ENCODE peak calls at places on chromosomes 6 and 20, in nine cellular contexts. M is prostate gland; U is CD8-positive, alpha-beta T cell; N is SK-N-SH; C is trophoblast cell; T is adipocyte; A is lower lobe of right lung; W is stomach; J is thoracic aorta. K is an unnamed sample. For H3K9me3, the result is how much of the 10 kb centered on the place peaks cover.

GRCh38 chr20:39851459-39851858 is 837.6 kb downstream of the MAFB start:
- DNase-seq in U (no peak), M (no peak), J (no peak), A (no peak), N (no peak), T (no peak), W (no peak), C (peak), K (peak)

GRCh38 chr20:4820833-4821518 is 99.3 kb downstream of the PRND start:
- DNase-seq in J (no peak), T (peak), U (no peak), A (no peak), M (no peak), W (no peak), C (no peak), N (no peak), K (peak)

GRCh38 chr6:145148392-145149175 is 586.7 kb downstream of the EPM2A start:
- DNase-seq in A (peak), J (no peak), W (peak), C (peak), U (no peak), M (no peak), N (no peak), T (peak), K (no peak)

GRCh38 chr6:135002974-135003703 is 51.5 kb downstream of the HBS1L start:
- DNase-seq in A (no peak), W (no peak), N (no peak), U (no peak), T (no peak), M (no peak), J (no peak), C (no peak), K (peak)

GRCh38 chr6:30800876-30801275 is 56.5 kb upstream of the IER3 start:
- DNase-seq in T (peak), U (no peak), M (no peak), C (no peak), A (no peak), N (no peak), W (no peak), J (no peak), K (no peak)

GRCh38 chr6:57162516-57162915 is 9.6 kb upstream of the BAG2 start:
- DNase-seq in J (no peak), W (no peak), N (no peak), M (no peak), C (no peak), T (peak), U (no peak), A (no peak), K (no peak)

GRCh38 chr6:136604928-136605485 is 54.8 kb upstream of the MAP7 start:
- DNase-seq in W (no peak), U (no peak), M (peak), N (no peak), A (no peak), J (no peak), C (no peak), T (no peak), K (no peak)

GRCh38 chr20:23147964-23148720 is 62.0 kb upstream of the CD93 start:
- DNase-seq in N (no peak), M (no peak), T (peak), A (peak), C (peak), J (peak), U (no peak), W (peak), K (peak)

GRCh38 chr6:40997256-40997957 is 41.6 kb downstream of the UNC5CL start:
- DNase-seq in M (peak), N (no peak), W (peak), J (no peak), C (peak), U (no peak), T (peak), A (no peak), K (peak)

GRCh38 chr6:37990762-37991525 is 171.4 kb downstream of the ZFAND3 start:
- DNase-seq in J (no peak), U (no peak), A (no peak), N (no peak), W (no peak), M (no peak), T (peak), C (peak), K (peak)

GRCh38 chr20:44709797-44710196 is 5.4 kb upstream of the CCN5 start:
- DNase-seq in N (no peak), W (no peak), A (no peak), M (no peak), U (no peak), J (no peak), C (no peak), T (no peak), K (no peak)

GRCh38 chr6:37826993-37827392 is 7.5 kb downstream of the ZFAND3 start:
- DNase-seq in W (no peak), N (no peak), C (no peak), A (no peak), M (no peak), U (no peak), J (no peak), T (no peak), K (no peak)

GRCh38 chr20:19735446-19735845 is 22.6 kb upstream of the RIN2 start:
- DNase-seq in U (no peak), J (peak), A (no peak), C (peak), T (peak), W (peak), N (peak), M (peak), K (no peak)

GRCh38 chr6:36961441-36962430 is 7.2 kb downstream of the PI16 start:
- DNase-seq in T (no peak), A (no peak), W (no peak), M (no peak), J (no peak), N (no peak), C (no peak), U (no peak), K (no peak)

GRCh38 chr6:55636406-55637102 is 57.6 kb upstream of the HMGCLL1 start:
- DNase-seq in W (no peak), C (peak), T (peak), A (no peak), U (no peak), M (no peak), J (no peak), N (no peak), K (no peak)

GRCh38 chr6:135299256-135299655 is 118.1 kb downstream of the MYB start:
- DNase-seq in T (peak), M (no peak), J (no peak), C (no peak), N (no peak), A (no peak), W (no peak), U (no peak), K (peak)

GRCh38 chr6:41199427-41200246 is 1.3 kb downstream of the TREML2 start:
- DNase-seq in A (no peak), U (no peak), N (no peak), J (no peak), M (no peak), W (no peak), T (no peak), C (no peak), K (no peak)

GRCh38 chr20:42093542-42094440 is 475.6 kb upstream of the CHD6 start:
- DNase-seq in J (no peak), C (no peak), U (no peak), W (no peak), N (no peak), T (no peak), M (no peak), A (no peak), K (no peak)

GRCh38 chr6:129146836-129147366 is 264.0 kb downstream of the LAMA2 start:
- DNase-seq in A (no peak), W (no peak), N (no peak), T (no peak), M (no peak), J (no peak), C (no peak), U (no peak), K (no peak)

GRCh38 chr20:51461306-51461705 is 81.2 kb downstream of the NFATC2 start:
- DNase-seq in N (no peak), J (no peak), W (no peak), M (no peak), A (no peak), C (no peak), T (no peak), U (no peak), K (no peak)

GRCh38 chr6:33718713-33719112 is 7.2 kb upstream of the UQCC2 start:
- DNase-seq in N (no peak), W (no peak), T (no peak), U (no peak), C (no peak), A (no peak), J (no peak), M (no peak), K (no peak)

GRCh38 chr20:49349678-49350077 is 71.8 kb upstream of the ZNFX1 start:
- DNase-seq in U (no peak), M (no peak), T (peak), A (no peak), C (peak), N (no peak), W (no peak), J (no peak), K (peak)

GRCh38 chr6:86913795-86914194 is 23.5 kb upstream of the HTR1E start:
- DNase-seq in W (no peak), T (no peak), J (no peak), A (no peak), C (no peak), M (no peak), U (no peak), N (no peak), K (no peak)

GRCh38 chr6:31541059-31541657 is 645 bp downstream of the DDX39B start:
- DNase-seq in C (no peak), W (no peak), U (peak), N (peak), M (peak), A (no peak), J (no peak), T (peak), K (peak)

GRCh38 chr6:55448446-55448845 is 121.2 kb downstream of the GFRAL start:
- DNase-seq in A (no peak), C (peak), M (no peak), T (peak), W (no peak), U (no peak), J (no peak), N (no peak), K (no peak)

GRCh38 chr6:134223761-134224445 is 94.0 kb downstream of the SGK1 start:
- DNase-seq in J (no peak), U (no peak), A (no peak), M (no peak), W (no peak), T (peak), N (no peak), C (no peak), K (peak)

GRCh38 chr20:57897156-57897874 is 187.5 kb upstream of the PMEPA1 start:
- DNase-seq in J (no peak), N (no peak), A (no peak), T (no peak), W (no peak), M (no peak), C (no peak), U (no peak), K (no peak)

GRCh38 chr6:71745525-71745924 is 140.8 kb upstream of the RIMS1 start:
- DNase-seq in A (no peak), W (no peak), T (no peak), C (no peak), M (no peak), U (no peak), N (no peak), J (no peak), K (no peak)

GRCh38 chr6:157649311-157650260 is 173.5 kb upstream of the SNX9 start:
- DNase-seq in T (no peak), N (peak), C (no peak), U (no peak), A (no peak), W (no peak), M (no peak), J (no peak), K (peak)

GRCh38 chr6:32198866-32199265 is 6.4 kb upstream of the GPSM3 start:
- DNase-seq in N (no peak), J (no peak), U (no peak), W (no peak), T (no peak), C (no peak), M (no peak), A (no peak), K (no peak)

GRCh38 chr20:21703740-21704407 is 1.6 kb upstream of the PAX1 start:
- DNase-seq in U (no peak), C (no peak), W (no peak), T (no peak), A (no peak), J (no peak), M (no peak), N (no peak), K (no peak)

GRCh38 chr20:21706345-21707195 is 1.1 kb downstream of the PAX1 start:
- DNase-seq in C (no peak), N (no peak), M (no peak), J (no peak), A (no peak), W (no peak), T (no peak), U (no peak), K (no peak)

GRCh38 chr20:21707267-21707666 is 1.8 kb downstream of the PAX1 start:
- DNase-seq in W (no peak), M (no peak), J (no peak), U (no peak), C (no peak), N (no peak), A (no peak), T (no peak), K (no peak)

GRCh38 chr20:21704408-21705385 is 767 bp upstream of the PAX1 start:
- DNase-seq in C (no peak), A (no peak), U (no peak), M (no peak), W (no peak), J (no peak), T (no peak), N (no peak), K (no peak)

DNA sequence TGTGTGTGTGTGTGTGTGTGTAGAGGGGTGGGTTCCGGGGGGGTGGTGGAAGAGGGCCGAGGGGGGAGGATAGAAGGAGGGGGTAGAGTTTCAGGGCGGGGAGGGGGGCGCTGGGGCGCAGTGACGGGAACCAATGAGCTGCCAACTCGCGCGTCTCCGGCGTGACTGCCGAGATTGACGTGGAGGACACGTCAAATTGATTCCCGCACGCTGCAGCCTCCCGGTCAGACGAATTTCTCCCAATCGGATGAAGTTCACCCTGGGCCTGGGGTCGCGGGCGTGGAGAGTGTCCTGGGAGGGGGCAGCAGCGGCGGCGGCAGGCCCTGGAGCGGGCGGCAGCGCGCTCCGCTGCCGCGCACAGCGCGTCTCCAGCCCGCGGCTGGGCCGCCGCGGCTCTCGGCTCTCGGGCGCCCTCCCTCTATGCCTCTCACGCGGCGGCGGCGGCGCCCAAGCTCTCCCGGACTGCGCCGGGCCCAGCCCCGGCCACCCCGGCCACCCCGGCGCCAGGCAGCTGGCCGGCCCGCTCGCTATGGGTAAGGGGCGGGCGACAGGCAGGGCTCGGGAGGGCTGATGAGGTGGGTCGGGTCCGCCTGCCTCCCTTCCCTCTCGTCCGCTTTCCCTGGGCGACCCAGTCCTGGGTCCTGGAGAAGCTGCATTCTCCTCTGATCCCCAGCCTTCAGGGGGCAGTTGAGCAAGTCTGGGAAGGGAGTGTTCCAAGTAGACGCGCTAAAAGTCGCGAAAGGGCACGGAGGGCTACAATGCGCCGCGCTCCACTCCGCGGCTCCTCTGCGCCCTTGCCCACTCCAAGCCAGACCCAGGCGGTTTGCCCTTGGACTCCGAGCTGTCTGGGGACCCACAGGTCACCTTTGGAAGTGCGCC is at the start of gene PAX1:
- DNase-seq in W (no peak), C (no peak), U (no peak), T (no peak), A (no peak), J (no peak), N (no peak), M (no peak), K (peak)
- H3K4me3 ChIP-seq in W (no peak), C (no peak), U (no peak), T (no peak), A (no peak), J (no peak), N (no peak), M (no peak), K (peak)

GRCh38 chr6:23302499-23302898 is 733.1 kb downstream of the HDGFL1 start:
- DNase-seq in T (no peak), W (no peak), M (no peak), U (no peak), C (no peak), A (no peak), J (no peak), N (no peak), K (no peak)
- H3K9me3 ChIP-seq in T (under half), W (under half), M (under half), U (under half), C (under half), A (under half), J (under half), N (under half), K (under half)

GRCh38 chr6:108837236-108837971 is 10.8 kb upstream of the ARMC2 start:
- DNase-seq in C (peak), U (no peak), A (no peak), J (no peak), M (no peak), T (no peak), W (no peak), N (no peak), K (no peak)

GRCh38 chr6:108838101-108838717 is 10.0 kb upstream of the ARMC2 start:
- DNase-seq in N (no peak), T (no peak), J (no peak), A (peak), M (no peak), W (no peak), C (peak), U (no peak), K (peak)

GRCh38 chr6:108840919-108841318 is 7.3 kb upstream of the ARMC2 start:
- DNase-seq in A (no peak), U (no peak), W (no peak), C (no peak), T (no peak), N (no peak), M (no peak), J (no peak), K (no peak)

GRCh38 chr6:108841377-108841855 is 6.8 kb upstream of the ARMC2 start:
- DNase-seq in J (no peak), T (no peak), C (peak), M (no peak), N (no peak), W (no peak), A (peak), U (no peak), K (no peak)

GRCh38 chr6:108839068-108839467 is 9.2 kb upstream of the ARMC2 start:
- DNase-seq in J (no peak), M (no peak), A (no peak), W (no peak), N (peak), U (no peak), T (no peak), C (no peak), K (no peak)
- H3K4me3 ChIP-seq in J (no peak), M (no peak), A (no peak), W (no peak), N (no peak), U (no peak), T (no peak), C (no peak), K (no peak)

GRCh38 chr6:11130605-11131004 is 19.1 kb upstream of the ERVFRD-1 start:
- DNase-seq in C (no peak), U (no peak), T (no peak), N (no peak), A (no peak), J (no peak), W (no peak), M (no peak), K (no peak)

GRCh38 chr6:11133281-11133680 is 21.8 kb upstream of the ERVFRD-1 start:
- DNase-seq in C (no peak), J (no peak), A (no peak), M (no peak), U (no peak), W (no peak), T (no peak), N (no peak), K (no peak)

GRCh38 chr6:11128608-11129007 is 17.1 kb upstream of the ERVFRD-1 start:
- DNase-seq in C (no peak), T (no peak), W (no peak), A (no peak), M (no peak), U (no peak), N (no peak), J (no peak), K (no peak)

GRCh38 chr6:11129908-11130565 is 18.5 kb upstream of the ERVFRD-1 start:
- DNase-seq in C (peak), N (no peak), W (no peak), U (no peak), J (no peak), T (no peak), M (no peak), A (no peak), K (no peak)

DNA sequence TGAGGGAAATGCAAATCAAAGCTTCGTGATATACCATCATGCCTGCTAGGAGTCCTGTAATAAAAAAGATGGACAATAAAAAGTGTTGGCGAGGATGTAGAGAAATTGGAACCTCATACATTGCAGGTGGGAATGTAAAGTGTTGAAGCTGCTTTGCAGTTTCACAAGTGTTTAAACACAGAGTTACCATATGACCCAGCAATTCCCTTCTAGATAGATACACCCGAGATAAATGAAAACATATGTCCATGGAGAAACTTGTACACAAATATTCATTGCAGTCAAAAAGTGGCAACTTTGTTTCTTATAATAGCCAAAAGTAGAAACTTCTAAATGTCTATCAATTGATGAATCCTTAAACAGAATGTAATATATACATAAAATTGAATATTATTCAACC is 20.7 kb upstream of the ERVFRD-1 start:
- DNase-seq in J (no peak), A (no peak), W (no peak), C (no peak), T (peak), N (no peak), U (no peak), M (no peak), K (no peak)
- H3K9me3 ChIP-seq in J (under half), A (under half), W (under half), C (under half), T (under half), N (under half), U (under half), M (under half), K (under half)

GRCh38 chr6:5497896-5498578 is 236.7 kb downstream of the FARS2 start:
- DNase-seq in M (no peak), W (no peak), U (no peak), C (no peak), A (no peak), N (peak), T (peak), J (no peak), K (peak)
- H3K4me3 ChIP-seq in M (no peak), W (no peak), U (no peak), C (no peak), A (no peak), N (peak), T (peak), J (no peak), K (no peak)

DNA sequence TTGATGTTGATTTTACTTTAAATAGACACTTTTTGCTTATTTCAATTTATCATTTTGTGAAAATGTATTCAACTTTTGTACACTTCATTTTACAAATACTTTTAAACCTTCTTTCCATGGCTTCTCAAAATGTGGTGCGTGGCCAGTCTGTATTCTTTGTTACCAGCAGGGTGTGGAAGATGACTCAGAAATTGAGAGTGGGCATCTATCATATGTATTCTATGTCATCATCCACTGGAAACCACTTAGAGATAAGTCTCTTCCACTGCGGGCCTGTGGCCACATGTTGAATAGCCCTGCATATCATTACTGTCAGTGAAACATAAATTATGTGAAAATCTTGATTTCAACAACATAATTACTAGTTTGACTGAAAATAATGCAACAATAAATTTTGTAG is 52.6 kb upstream of the MC3R start:
- DNase-seq in J (no peak), A (no peak), M (no peak), T (no peak), W (no peak), U (no peak), C (no peak), N (no peak), K (no peak)
- H3K9me3 ChIP-seq in J (under half), A (under half), M (under half), T (under half), W (under half), U (under half), C (under half), N (under half), K (under half)

GRCh38 chr20:2563116-2563515 is 26.7 kb downstream of the TMC2 start:
- DNase-seq in J (no peak), U (no peak), W (no peak), C (no peak), N (no peak), T (no peak), A (no peak), M (no peak), K (no peak)

GRCh38 chr20:2557873-2558580 is 21.7 kb downstream of the TMC2 start:
- DNase-seq in U (no peak), C (no peak), J (no peak), N (no peak), M (no peak), T (no peak), W (no peak), A (no peak), K (no peak)

GRCh38 chr20:2559641-2560040 is 23.3 kb downstream of the TMC2 start:
- DNase-seq in W (no peak), A (no peak), J (no peak), M (no peak), T (no peak), U (no peak), C (no peak), N (no peak), K (no peak)

GRCh38 chr20:2558581-2559301 is 22.4 kb downstream of the TMC2 start:
- DNase-seq in T (peak), U (no peak), W (no peak), A (no peak), N (no peak), J (no peak), C (no peak), M (no peak), K (no peak)
- H3K4me3 ChIP-seq in T (no peak), U (peak), W (peak), A (peak), N (no peak), J (peak), C (no peak), M (peak), K (peak)